ENCODE peak calls at places on chromosome 11, in ten cellular contexts. One of them, this sample, is unnamed.

GRCh38 chr11:19244084-19244483 is 3.3 kb upstream of the E2F8 start:
- DNase-seq in BE2C: no peak
- DNase-seq in uterus: no peak
- DNase-seq in K562: no peak
- DNase-seq in NB4: peak; percentile 75
- DNase-seq in cardiac muscle cell: no peak
- DNase-seq in mammary epithelial cell: peak; percentile 86
- DNase-seq in GM23338: no peak
- DNase-seq in thoracic aorta: no peak
- DNase-seq in SK-N-SH: no peak
- DNase-seq in this sample: no peak

GRCh38 chr11:45560153-45560934 is 105.1 kb downstream of the CHST1 start:
- DNase-seq in BE2C: peak; percentile 43
- DNase-seq in uterus: no peak
- DNase-seq in K562: no peak
- DNase-seq in NB4: no peak
- DNase-seq in cardiac muscle cell: peak; percentile 11
- DNase-seq in mammary epithelial cell: no peak
- DNase-seq in GM23338: no peak
- DNase-seq in thoracic aorta: no peak
- DNase-seq in SK-N-SH: peak; percentile 71
- DNase-seq in this sample: no peak

GRCh38 chr11:92268546-92268945 is 43.9 kb downstream of the FAT3 start:
- DNase-seq in BE2C: no peak
- DNase-seq in uterus: no peak
- DNase-seq in K562: no peak
- DNase-seq in NB4: no peak
- DNase-seq in cardiac muscle cell: no peak
- DNase-seq in mammary epithelial cell: no peak
- DNase-seq in GM23338: no peak
- DNase-seq in thoracic aorta: no peak
- DNase-seq in SK-N-SH: no peak
- DNase-seq in this sample: no peak

GRCh38 chr11:93659841-93660240 is 1.6 kb upstream of the CEP295 start:
- DNase-seq in BE2C: no peak
- DNase-seq in uterus: no peak
- DNase-seq in K562: no peak
- DNase-seq in NB4: no peak
- DNase-seq in cardiac muscle cell: no peak
- DNase-seq in mammary epithelial cell: no peak
- DNase-seq in GM23338: no peak
- DNase-seq in thoracic aorta: no peak
- DNase-seq in SK-N-SH: no peak
- DNase-seq in this sample: no peak

GRCh38 chr11:85889676-85890579 is 34.7 kb downstream of the CCDC83 start:
- DNase-seq in BE2C: no peak
- DNase-seq in uterus: no peak
- DNase-seq in K562: no peak
- DNase-seq in NB4: peak; percentile 8
- DNase-seq in cardiac muscle cell: no peak
- DNase-seq in mammary epithelial cell: peak; percentile 77
- DNase-seq in GM23338: no peak
- DNase-seq in thoracic aorta: no peak
- DNase-seq in SK-N-SH: no peak
- DNase-seq in this sample: no peak

GRCh38 chr11:122523841-122524531 is 131.5 kb upstream of the UBASH3B start:
- DNase-seq in BE2C: no peak
- DNase-seq in uterus: no peak
- DNase-seq in K562: no peak
- DNase-seq in NB4: peak; percentile 18
- DNase-seq in cardiac muscle cell: peak; percentile 56
- DNase-seq in mammary epithelial cell: peak; percentile 9
- DNase-seq in GM23338: peak; percentile 52
- DNase-seq in thoracic aorta: no peak
- DNase-seq in SK-N-SH: peak; percentile 43
- DNase-seq in this sample: peak; percentile 31

GRCh38 chr11:128547946-128548654 is 39.3 kb downstream of the ETS1 start:
- DNase-seq in BE2C: no peak
- DNase-seq in uterus: no peak
- DNase-seq in K562: no peak
- DNase-seq in NB4: no peak
- DNase-seq in cardiac muscle cell: no peak
- DNase-seq in mammary epithelial cell: no peak
- DNase-seq in GM23338: no peak
- DNase-seq in thoracic aorta: no peak
- DNase-seq in SK-N-SH: no peak
- DNase-seq in this sample: no peak

GRCh38 chr11:47946682-47947575 is 33.4 kb upstream of the PTPRJ start:
- DNase-seq in BE2C: peak; percentile 7
- DNase-seq in uterus: peak; percentile 86
- DNase-seq in K562: peak; percentile 88
- DNase-seq in NB4: peak; percentile 94
- DNase-seq in cardiac muscle cell: no peak
- DNase-seq in mammary epithelial cell: peak; percentile 98
- DNase-seq in GM23338: peak; percentile 40
- DNase-seq in thoracic aorta: peak; percentile 60
- DNase-seq in SK-N-SH: no peak
- DNase-seq in this sample: peak; percentile 81

GRCh38 chr11:32137869-32138268 is 47.0 kb downstream of the RCN1 start:
- DNase-seq in BE2C: no peak
- DNase-seq in uterus: no peak
- DNase-seq in K562: no peak
- DNase-seq in NB4: no peak
- DNase-seq in cardiac muscle cell: no peak
- DNase-seq in mammary epithelial cell: no peak
- DNase-seq in GM23338: no peak
- DNase-seq in thoracic aorta: no peak
- DNase-seq in SK-N-SH: no peak
- DNase-seq in this sample: no peak

GRCh38 chr11:115618428-115618827 is 114.2 kb upstream of the CADM1 start:
- DNase-seq in BE2C: no peak
- DNase-seq in uterus: no peak
- DNase-seq in K562: no peak
- DNase-seq in NB4: no peak
- DNase-seq in cardiac muscle cell: no peak
- DNase-seq in mammary epithelial cell: peak; percentile 64
- DNase-seq in GM23338: no peak
- DNase-seq in thoracic aorta: no peak
- DNase-seq in SK-N-SH: no peak
- DNase-seq in this sample: no peak

DNA sequence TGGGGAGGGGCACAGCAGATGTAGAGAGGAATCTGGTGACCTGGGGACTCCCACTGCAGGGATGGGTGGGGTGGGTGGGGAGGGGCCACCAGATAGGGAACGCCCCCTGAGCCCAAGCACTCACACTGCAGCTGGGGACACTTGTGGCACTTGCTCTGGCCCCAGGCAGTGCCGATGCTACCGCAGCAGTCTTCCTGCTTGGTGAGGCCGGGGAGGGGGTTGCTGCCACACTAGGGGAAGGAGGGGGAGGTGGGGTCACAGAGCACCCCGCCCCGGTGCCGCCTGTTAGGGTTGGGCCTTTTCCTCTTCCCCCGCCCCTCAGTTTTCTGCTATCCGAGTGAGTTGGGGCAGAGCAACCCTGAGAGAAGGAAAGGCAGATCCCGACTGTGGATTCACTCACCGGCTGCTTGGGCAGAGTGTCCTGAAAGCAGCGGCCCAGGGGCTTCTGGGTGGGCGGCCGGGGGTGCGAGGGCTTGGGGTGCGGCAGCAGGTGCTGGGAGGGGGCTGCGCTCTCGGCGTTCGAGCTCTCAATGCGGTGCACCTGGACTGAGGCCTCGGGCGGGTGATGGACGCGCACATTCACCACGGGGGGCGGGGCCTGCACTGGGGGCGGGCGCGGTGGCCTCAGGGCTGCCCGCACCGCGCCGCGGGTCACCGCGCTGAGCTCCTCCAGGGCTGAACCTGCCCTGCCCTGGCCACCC is 4.7 kb downstream of the LTBP3 start:
- DNase-seq in BE2C: peak; percentile 44
- DNase-seq in uterus: no peak
- DNase-seq in K562: peak; percentile 64
- DNase-seq in NB4: peak; percentile 74
- DNase-seq in cardiac muscle cell: no peak
- DNase-seq in mammary epithelial cell: no peak
- DNase-seq in GM23338: peak; percentile 85
- DNase-seq in thoracic aorta: no peak
- DNase-seq in SK-N-SH: no peak
- DNase-seq in this sample: no peak
- H3K4me3 ChIP-seq in BE2C: no peak overlapping the region
- H3K4me3 ChIP-seq in uterus: no peak overlapping the region
- H3K4me3 ChIP-seq in K562: peak overlapping the region; percentile 40
- H3K4me3 ChIP-seq in NB4: no peak overlapping the region
- H3K4me3 ChIP-seq in cardiac muscle cell: no peak overlapping the region
- H3K4me3 ChIP-seq in mammary epithelial cell: no peak overlapping the region
- H3K4me3 ChIP-seq in GM23338: peak overlapping the region; percentile 71
- H3K4me3 ChIP-seq in thoracic aorta: no peak overlapping the region
- H3K4me3 ChIP-seq in SK-N-SH: no peak overlapping the region
- H3K4me3 ChIP-seq in this sample: no peak overlapping the region

DNA sequence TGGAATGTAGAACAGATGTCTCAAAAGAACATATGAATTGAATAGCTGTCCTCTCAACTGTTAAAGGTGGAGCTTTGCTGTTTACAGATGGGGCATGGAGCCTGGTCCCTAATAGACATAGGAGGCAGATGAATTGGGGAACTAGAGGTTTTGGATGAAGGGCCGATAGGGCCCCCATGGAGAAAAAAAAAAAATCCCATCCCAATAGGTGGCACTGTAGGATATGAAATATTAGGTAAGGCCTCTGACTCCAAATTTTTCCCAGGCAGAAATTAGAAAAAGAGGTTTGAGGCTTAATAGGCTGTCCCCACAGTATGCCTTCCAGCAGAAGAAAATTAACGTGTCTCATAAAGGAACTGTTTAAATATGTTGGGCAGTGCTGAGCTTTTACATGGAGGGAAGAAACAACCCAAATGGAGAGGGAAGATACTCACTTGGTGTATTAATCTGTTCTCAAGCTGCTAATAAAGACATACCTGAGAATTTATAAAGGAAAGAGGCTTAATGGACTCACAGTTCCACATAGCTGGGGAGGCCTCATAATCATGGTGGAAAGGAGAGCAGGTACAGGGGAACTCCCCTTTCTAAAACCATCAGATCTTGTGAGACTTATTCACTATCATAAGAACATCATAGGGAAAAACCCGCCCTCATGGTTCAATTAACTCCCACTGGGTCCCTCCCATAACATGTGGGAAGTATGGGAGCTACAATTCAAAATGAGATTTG is 30.1 kb upstream of the TMEM45B start:
- DNase-seq in BE2C: no peak
- DNase-seq in uterus: no peak
- DNase-seq in K562: no peak
- DNase-seq in NB4: peak; percentile 67
- DNase-seq in cardiac muscle cell: no peak
- DNase-seq in mammary epithelial cell: peak; percentile 31
- DNase-seq in GM23338: peak; percentile 39
- DNase-seq in thoracic aorta: no peak
- DNase-seq in SK-N-SH: peak; percentile 11
- DNase-seq in this sample: no peak
- TF ChIP-seq CTCF in BE2C: peak; percentile 26
- TF ChIP-seq CTCF in uterus: no peak
- TF ChIP-seq CTCF in K562: peak; percentile 34
- TF ChIP-seq CTCF in NB4: peak; percentile 21
- TF ChIP-seq CTCF in cardiac muscle cell: peak; percentile 39
- TF ChIP-seq CTCF in mammary epithelial cell: peak; percentile 62
- TF ChIP-seq CTCF in GM23338: peak; percentile 34
- TF ChIP-seq CTCF in thoracic aorta: no peak
- TF ChIP-seq CTCF in SK-N-SH: peak; percentile 45
- TF ChIP-seq CTCF in this sample: no peak

DNA sequence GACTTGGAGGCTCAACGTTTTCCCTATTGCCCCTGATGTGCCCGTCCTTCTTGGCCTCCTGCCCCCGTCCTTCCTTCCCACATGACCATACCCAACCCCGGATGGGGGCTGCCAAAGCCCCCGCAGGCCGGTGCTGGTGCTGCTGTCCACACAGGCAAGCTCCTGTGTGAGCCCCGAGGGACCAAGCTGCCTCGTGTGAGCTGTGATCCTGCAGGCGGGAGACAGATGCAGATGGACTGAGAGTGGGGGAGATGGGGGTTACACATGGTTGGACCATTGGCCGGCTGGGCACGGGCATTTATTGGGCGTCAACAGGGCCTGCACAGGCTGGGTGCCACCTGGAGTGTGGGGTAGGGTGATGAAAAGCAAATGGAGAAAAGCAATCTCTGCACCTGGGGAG is 313.2 kb upstream of the B3GAT1 start:
- DNase-seq in BE2C: no peak
- DNase-seq in uterus: no peak
- DNase-seq in K562: no peak
- DNase-seq in NB4: no peak
- DNase-seq in cardiac muscle cell: no peak
- DNase-seq in mammary epithelial cell: no peak
- DNase-seq in GM23338: no peak
- DNase-seq in thoracic aorta: no peak
- DNase-seq in SK-N-SH: no peak
- DNase-seq in this sample: no peak
- H3K4me3 ChIP-seq in BE2C: no peak overlapping the region
- H3K4me3 ChIP-seq in uterus: no peak overlapping the region
- H3K4me3 ChIP-seq in K562: no peak overlapping the region
- H3K4me3 ChIP-seq in NB4: no peak overlapping the region
- H3K4me3 ChIP-seq in cardiac muscle cell: no peak overlapping the region
- H3K4me3 ChIP-seq in mammary epithelial cell: no peak overlapping the region
- H3K4me3 ChIP-seq in GM23338: no peak overlapping the region
- H3K4me3 ChIP-seq in thoracic aorta: no peak overlapping the region
- H3K4me3 ChIP-seq in SK-N-SH: no peak overlapping the region
- H3K4me3 ChIP-seq in this sample: no peak overlapping the region

GRCh38 chr11:44096360-44097188 is 1.1 kb downstream of the EXT2 start:
- DNase-seq in BE2C: no peak
- DNase-seq in uterus: no peak
- DNase-seq in K562: peak; percentile 29
- DNase-seq in NB4: no peak
- DNase-seq in cardiac muscle cell: no peak
- DNase-seq in mammary epithelial cell: peak; percentile 88
- DNase-seq in GM23338: no peak
- DNase-seq in thoracic aorta: no peak
- DNase-seq in SK-N-SH: no peak
- DNase-seq in this sample: no peak

GRCh38 chr11:44090539-44090938 is 4.9 kb upstream of the EXT2 start:
- DNase-seq in BE2C: no peak
- DNase-seq in uterus: no peak
- DNase-seq in K562: no peak
- DNase-seq in NB4: no peak
- DNase-seq in cardiac muscle cell: no peak
- DNase-seq in mammary epithelial cell: no peak
- DNase-seq in GM23338: no peak
- DNase-seq in thoracic aorta: no peak
- DNase-seq in SK-N-SH: no peak
- DNase-seq in this sample: no peak

GRCh38 chr11:44094260-44094868 is 1.1 kb upstream of the EXT2 start:
- DNase-seq in BE2C: peak; percentile 85
- DNase-seq in uterus: peak; percentile 75
- DNase-seq in K562: peak; percentile 85
- DNase-seq in NB4: peak; percentile 81
- DNase-seq in cardiac muscle cell: peak; percentile 90
- DNase-seq in mammary epithelial cell: peak; percentile 66
- DNase-seq in GM23338: peak; percentile 96
- DNase-seq in thoracic aorta: peak; percentile 52
- DNase-seq in SK-N-SH: peak; percentile 82
- DNase-seq in this sample: peak; percentile 62

GRCh38 chr11:44097821-44098220 is 2.3 kb downstream of the EXT2 start:
- DNase-seq in BE2C: no peak
- DNase-seq in uterus: no peak
- DNase-seq in K562: no peak
- DNase-seq in NB4: no peak
- DNase-seq in cardiac muscle cell: no peak
- DNase-seq in mammary epithelial cell: peak; percentile 69
- DNase-seq in GM23338: no peak
- DNase-seq in thoracic aorta: no peak
- DNase-seq in SK-N-SH: no peak
- DNase-seq in this sample: no peak

GRCh38 chr11:44095506-44096359 is at the start of gene EXT2:
- DNase-seq in BE2C: peak; percentile 82
- DNase-seq in uterus: peak; percentile 89
- DNase-seq in K562: peak; percentile 95
- DNase-seq in NB4: peak; percentile 82
- DNase-seq in cardiac muscle cell: peak; percentile 90
- DNase-seq in mammary epithelial cell: peak; percentile 75
- DNase-seq in GM23338: peak; percentile 91
- DNase-seq in thoracic aorta: peak; percentile 30
- DNase-seq in SK-N-SH: peak; percentile 97
- DNase-seq in this sample: peak; percentile 36
- TF ChIP-seq CTCF in BE2C: peak; percentile 63
- TF ChIP-seq CTCF in uterus: peak; percentile 93
- TF ChIP-seq CTCF in K562: peak; percentile 90
- TF ChIP-seq CTCF in NB4: peak; percentile 73
- TF ChIP-seq CTCF in cardiac muscle cell: peak; percentile 86
- TF ChIP-seq CTCF in mammary epithelial cell: peak; percentile 95
- TF ChIP-seq CTCF in GM23338: peak; percentile 77
- TF ChIP-seq CTCF in thoracic aorta: peak; percentile 84
- TF ChIP-seq CTCF in SK-N-SH: peak; percentile 80
- TF ChIP-seq CTCF in this sample: peak; percentile 85